ENCODE peak calls at places on chromosome 16, in seven cellular contexts. G is GM19239; C is WTC11; P is GM04504; Y is activated CD4-positive, alpha-beta T cell treated with anti-CD3 and anti-CD28 coated beads, Interleukin-2, amount 10 ng/mL, durations not matched to agents 7 days and 5 days; Z is astrocyte of the hippocampus; Q is ureter. J is an unnamed sample.

GRCh38 chr16:66961065-66961744 is at the start of gene CES3:
- DNase-seq in P (peak; percentile 35), Q (no peak), C (peak; percentile 91), G (peak; percentile 46), Y (peak; percentile 75), Z (peak; percentile 75), J (peak; percentile 79)

GRCh38 chr16:8572919-8573724 is 17.2 kb downstream of the TMEM114 start:
- DNase-seq in P (peak; percentile 4), G (no peak), Y (no peak), C (peak; percentile 55), Z (peak; percentile 61), Q (no peak), J (peak; percentile 16)

GRCh38 chr16:57938936-57939871 is 31.7 kb downstream of the CNGB1 start:
- DNase-seq in Q (peak; percentile 91), Z (peak; percentile 89), Y (no peak), C (no peak), G (no peak), P (peak; percentile 69), J (peak; percentile 100)

GRCh38 chr16:90031931-90032663 is 12.8 kb upstream of the DBNDD1 start:
- DNase-seq in P (no peak), G (no peak), C (no peak), Q (no peak), Z (no peak), Y (no peak), J (no peak)

GRCh38 chr16:52066951-52067350 is 480.0 kb downstream of the TOX3 start:
- DNase-seq in Z (no peak), P (no peak), Y (no peak), Q (no peak), C (no peak), G (no peak), J (no peak)

GRCh38 chr16:78528265-78528664 is 428.8 kb downstream of the WWOX start:
- DNase-seq in G (no peak), Q (no peak), P (no peak), C (no peak), Z (peak; percentile 68), Y (no peak), J (no peak)

GRCh38 chr16:18983565-18984424 is at the start of gene TMC7:
- DNase-seq in Y (peak; percentile 10), Q (peak; percentile 90), G (no peak), Z (peak; percentile 97), P (peak; percentile 62), C (peak; percentile 95), J (peak; percentile 95)

GRCh38 chr16:57253410-57253927 is 8.4 kb downstream of the ARL2BP start:
- DNase-seq in P (no peak), Y (no peak), Q (no peak), Z (no peak), G (no peak), C (no peak), J (no peak)

GRCh38 chr16:48277158-48277557 is 29.8 kb upstream of the ABCC11 start:
- DNase-seq in Y (no peak), P (no peak), C (no peak), Z (peak; percentile 22), G (no peak), Q (no peak), J (no peak)

GRCh38 chr16:1261131-1261917 is 5.5 kb downstream of the TPSD1 start:
- DNase-seq in C (peak; percentile 59), P (no peak), G (no peak), Z (no peak), Q (no peak), Y (no peak), J (no peak)

GRCh38 chr16:53091508-53092211 is 36.9 kb downstream of the CHD9 start:
- DNase-seq in Q (peak; percentile 53), C (peak; percentile 57), G (no peak), Y (no peak), Z (peak; percentile 95), P (peak; percentile 88), J (peak; percentile 93)

GRCh38 chr16:68995011-68995504 is 110.4 kb upstream of the HAS3 start:
- DNase-seq in Y (no peak), P (no peak), Q (no peak), G (no peak), C (peak; percentile 24), Z (peak; percentile 32), J (peak; percentile 47)

GRCh38 chr16:85969159-85969558 is 70.2 kb downstream of the IRF8 start:
- DNase-seq in P (peak; percentile 3), Z (peak; percentile 33), C (no peak), Q (no peak), Y (no peak), G (no peak), J (no peak)

GRCh38 chr16:81711609-81712329 is 67.3 kb upstream of the PLCG2 start:
- DNase-seq in P (peak; percentile 69), Z (peak; percentile 96), G (no peak), C (peak; percentile 49), Q (no peak), Y (no peak), J (peak; percentile 88)

GRCh38 chr16:85963746-85964370 is 64.9 kb downstream of the IRF8 start:
- DNase-seq in Z (no peak), C (no peak), Q (peak; percentile 52), Y (no peak), P (peak; percentile 17), G (no peak), J (no peak)

J was measured in MG63.